ENCODE peak calls at places on chromosomes 3 and 15, in nine cellular contexts. One of them, this sample, is unnamed.
A peak's percentile ranks its signal among the peaks of the same experiment; 100 is the strongest.

GRCh38 chr3:48929358-48930035 is 10.9 kb downstream of the ARIH2 start:
- DNase-seq in mammary epithelial cell: no peak
- DNase-seq in WERI-Rb-1: no peak
- DNase-seq in astrocyte of the cerebellum: no peak
- DNase-seq in dorsolateral prefrontal cortex: no peak
- DNase-seq in AG04450: no peak
- DNase-seq in esophagus squamous epithelium: no peak
- DNase-seq in breast epithelium: no peak
- DNase-seq in A549: no peak
- DNase-seq in this sample: no peak

GRCh38 chr15:69009353-69009752 is 5.1 kb upstream of the NOX5 start:
- DNase-seq in breast epithelium: no peak
- DNase-seq in A549: no peak
- DNase-seq in dorsolateral prefrontal cortex: no peak
- DNase-seq in AG04450: no peak
- DNase-seq in astrocyte of the cerebellum: no peak
- DNase-seq in WERI-Rb-1: no peak
- DNase-seq in esophagus squamous epithelium: no peak
- DNase-seq in mammary epithelial cell: no peak
- DNase-seq in this sample: no peak

GRCh38 chr3:18732474-18732873 is 307.3 kb upstream of the SATB1 start:
- DNase-seq in astrocyte of the cerebellum: peak; percentile 4
- DNase-seq in A549: no peak
- DNase-seq in WERI-Rb-1: no peak
- DNase-seq in esophagus squamous epithelium: no peak
- DNase-seq in AG04450: no peak
- DNase-seq in breast epithelium: no peak
- DNase-seq in mammary epithelial cell: peak; percentile 1
- DNase-seq in dorsolateral prefrontal cortex: no peak
- DNase-seq in this sample: no peak

GRCh38 chr15:35256141-35256540 is 171.0 kb upstream of the NANOGP8 start:
- DNase-seq in astrocyte of the cerebellum: no peak
- DNase-seq in WERI-Rb-1: no peak
- DNase-seq in dorsolateral prefrontal cortex: no peak
- DNase-seq in mammary epithelial cell: no peak
- DNase-seq in breast epithelium: no peak
- DNase-seq in A549: no peak
- DNase-seq in AG04450: no peak
- DNase-seq in esophagus squamous epithelium: no peak
- DNase-seq in this sample: no peak

GRCh38 chr3:194871143-194871863 is 185.6 kb downstream of the FAM43A start:
- DNase-seq in mammary epithelial cell: peak; percentile 88
- DNase-seq in AG04450: peak; percentile 69
- DNase-seq in astrocyte of the cerebellum: peak; percentile 39
- DNase-seq in breast epithelium: peak; percentile 58
- DNase-seq in A549: peak; percentile 61
- DNase-seq in dorsolateral prefrontal cortex: no peak
- DNase-seq in esophagus squamous epithelium: no peak
- DNase-seq in WERI-Rb-1: peak; percentile 93
- DNase-seq in this sample: peak; percentile 98

GRCh38 chr15:22949074-22949547 is 31.1 kb downstream of the CYFIP1 start:
- DNase-seq in WERI-Rb-1: no peak
- DNase-seq in mammary epithelial cell: peak; percentile 80
- DNase-seq in esophagus squamous epithelium: no peak
- DNase-seq in AG04450: no peak
- DNase-seq in breast epithelium: peak; percentile 71
- DNase-seq in dorsolateral prefrontal cortex: no peak
- DNase-seq in A549: no peak
- DNase-seq in astrocyte of the cerebellum: no peak
- DNase-seq in this sample: peak; percentile 21

GRCh38 chr3:41881233-41881821 is 80.6 kb downstream of the ULK4 start:
- DNase-seq in esophagus squamous epithelium: no peak
- DNase-seq in WERI-Rb-1: no peak
- DNase-seq in breast epithelium: no peak
- DNase-seq in mammary epithelial cell: peak; percentile 29
- DNase-seq in astrocyte of the cerebellum: peak; percentile 29
- DNase-seq in A549: no peak
- DNase-seq in AG04450: no peak
- DNase-seq in dorsolateral prefrontal cortex: no peak
- DNase-seq in this sample: peak; percentile 10

GRCh38 chr3:115680802-115681345 is 57.6 kb downstream of the GAP43 start:
- DNase-seq in astrocyte of the cerebellum: peak; percentile 72
- DNase-seq in A549: no peak
- DNase-seq in esophagus squamous epithelium: no peak
- DNase-seq in dorsolateral prefrontal cortex: no peak
- DNase-seq in breast epithelium: no peak
- DNase-seq in mammary epithelial cell: no peak
- DNase-seq in WERI-Rb-1: no peak
- DNase-seq in AG04450: no peak
- DNase-seq in this sample: peak; percentile 53

GRCh38 chr15:69577397-69577796 is 124.8 kb downstream of the RPLP1 start:
- DNase-seq in WERI-Rb-1: no peak
- DNase-seq in mammary epithelial cell: no peak
- DNase-seq in esophagus squamous epithelium: no peak
- DNase-seq in dorsolateral prefrontal cortex: no peak
- DNase-seq in AG04450: no peak
- DNase-seq in breast epithelium: no peak
- DNase-seq in A549: no peak
- DNase-seq in astrocyte of the cerebellum: no peak
- DNase-seq in this sample: no peak

GRCh38 chr15:78810377-78811123 is 714 bp downstream of the ADAMTS7 start:
- DNase-seq in WERI-Rb-1: peak; percentile 40
- DNase-seq in AG04450: no peak
- DNase-seq in dorsolateral prefrontal cortex: no peak
- DNase-seq in A549: peak; percentile 79
- DNase-seq in esophagus squamous epithelium: no peak
- DNase-seq in astrocyte of the cerebellum: no peak
- DNase-seq in mammary epithelial cell: peak; percentile 32
- DNase-seq in breast epithelium: no peak
- DNase-seq in this sample: no peak

GRCh38 chr15:74178326-74179100 is 5.0 kb downstream of the ISLR start:
- DNase-seq in breast epithelium: no peak
- DNase-seq in WERI-Rb-1: no peak
- DNase-seq in A549: no peak
- DNase-seq in mammary epithelial cell: no peak
- DNase-seq in esophagus squamous epithelium: no peak
- DNase-seq in AG04450: no peak
- DNase-seq in astrocyte of the cerebellum: no peak
- DNase-seq in dorsolateral prefrontal cortex: no peak
- DNase-seq in this sample: no peak

GRCh38 chr15:74174966-74175270 is 1.4 kb downstream of the ISLR start:
- DNase-seq in breast epithelium: peak; percentile 13
- DNase-seq in AG04450: no peak
- DNase-seq in A549: no peak
- DNase-seq in dorsolateral prefrontal cortex: no peak
- DNase-seq in WERI-Rb-1: no peak
- DNase-seq in astrocyte of the cerebellum: no peak
- DNase-seq in mammary epithelial cell: no peak
- DNase-seq in esophagus squamous epithelium: no peak
- DNase-seq in this sample: no peak

GRCh38 chr15:74175271-74176191 is 2.0 kb downstream of the ISLR start:
- DNase-seq in breast epithelium: peak; percentile 15
- DNase-seq in esophagus squamous epithelium: no peak
- DNase-seq in A549: no peak
- DNase-seq in mammary epithelial cell: no peak
- DNase-seq in astrocyte of the cerebellum: no peak
- DNase-seq in dorsolateral prefrontal cortex: no peak
- DNase-seq in AG04450: no peak
- DNase-seq in WERI-Rb-1: no peak
- DNase-seq in this sample: no peak

GRCh38 chr15:74174216-74174965 is 881 bp downstream of the ISLR start:
- DNase-seq in WERI-Rb-1: no peak
- DNase-seq in mammary epithelial cell: no peak
- DNase-seq in breast epithelium: peak; percentile 35
- DNase-seq in dorsolateral prefrontal cortex: no peak
- DNase-seq in A549: no peak
- DNase-seq in AG04450: no peak
- DNase-seq in astrocyte of the cerebellum: no peak
- DNase-seq in esophagus squamous epithelium: no peak
- DNase-seq in this sample: no peak

DNA sequence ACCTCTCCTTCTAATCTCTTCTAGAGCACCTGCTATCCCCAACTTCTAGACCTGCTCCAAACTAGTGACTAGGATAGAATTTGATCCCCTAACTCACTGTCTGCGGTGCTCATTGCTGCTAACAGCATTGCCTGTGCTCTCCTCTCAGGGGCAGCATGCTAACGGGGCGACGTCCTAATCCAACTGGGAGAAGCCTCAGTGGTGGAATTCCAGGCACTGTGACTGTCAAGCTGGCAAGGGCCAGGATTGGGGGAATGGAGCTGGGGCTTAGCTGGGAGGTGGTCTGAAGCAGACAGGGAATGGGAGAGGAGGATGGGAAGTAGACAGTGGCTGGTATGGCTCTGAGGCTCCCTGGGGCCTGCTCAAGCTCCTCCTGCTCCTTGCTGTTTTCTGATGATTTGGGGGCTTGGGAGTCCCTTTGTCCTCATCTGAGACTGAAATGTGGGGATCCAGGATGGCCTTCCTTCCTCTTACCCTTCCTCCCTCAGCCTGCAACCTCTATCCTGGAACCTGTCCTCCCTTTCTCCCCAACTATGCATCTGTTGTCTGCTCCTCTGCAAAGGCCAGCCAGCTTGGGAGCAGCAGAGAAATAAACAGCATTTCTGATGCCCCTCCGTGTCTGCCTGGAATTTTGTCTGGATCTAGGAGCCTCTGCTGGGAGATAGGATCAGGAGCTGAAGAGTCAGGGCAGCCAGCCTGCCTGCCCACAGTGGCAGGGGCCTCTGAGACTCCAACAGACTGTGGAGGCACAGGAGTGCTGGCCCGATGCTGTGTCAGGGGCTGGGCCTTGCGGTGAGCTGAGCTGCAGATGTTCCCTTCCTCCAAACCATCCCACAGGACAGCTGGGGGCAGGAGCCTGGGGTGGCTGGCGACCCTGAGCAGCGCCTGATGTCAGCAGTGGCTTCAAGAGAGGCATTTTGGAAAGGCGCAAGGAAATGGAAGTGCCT is 3.0 kb downstream of the ISLR start:
- DNase-seq in mammary epithelial cell: no peak
- DNase-seq in A549: no peak
- DNase-seq in AG04450: no peak
- DNase-seq in esophagus squamous epithelium: no peak
- DNase-seq in WERI-Rb-1: peak; percentile 60
- DNase-seq in breast epithelium: peak; percentile 15
- DNase-seq in astrocyte of the cerebellum: no peak
- DNase-seq in dorsolateral prefrontal cortex: no peak
- DNase-seq in this sample: no peak
- H3K4me3 ChIP-seq in mammary epithelial cell: no peak overlapping the region
- H3K4me3 ChIP-seq in A549: no peak overlapping the region
- H3K4me3 ChIP-seq in AG04450: no peak overlapping the region
- H3K4me3 ChIP-seq in esophagus squamous epithelium: no peak overlapping the region
- H3K4me3 ChIP-seq in WERI-Rb-1: no peak overlapping the region
- H3K4me3 ChIP-seq in breast epithelium: peak overlapping the region; percentile 56
- H3K4me3 ChIP-seq in astrocyte of the cerebellum: no peak overlapping the region
- H3K4me3 ChIP-seq in dorsolateral prefrontal cortex: no peak overlapping the region
- H3K4me3 ChIP-seq in this sample: no peak overlapping the region

GRCh38 chr3:143644370-143645089 is 203.7 kb downstream of the SLC9A9 start:
- DNase-seq in mammary epithelial cell: peak; percentile 64
- DNase-seq in A549: peak; percentile 46
- DNase-seq in dorsolateral prefrontal cortex: peak; percentile 61
- DNase-seq in AG04450: peak; percentile 10
- DNase-seq in WERI-Rb-1: peak; percentile 65
- DNase-seq in astrocyte of the cerebellum: peak; percentile 73
- DNase-seq in breast epithelium: peak; percentile 20
- DNase-seq in esophagus squamous epithelium: no peak
- DNase-seq in this sample: peak; percentile 71
- TF ChIP-seq CTCF in mammary epithelial cell: peak; percentile 51
- TF ChIP-seq CTCF in A549: peak; percentile 52
- TF ChIP-seq CTCF in dorsolateral prefrontal cortex: peak; percentile 38
- TF ChIP-seq CTCF in AG04450: peak; percentile 53
- TF ChIP-seq CTCF in WERI-Rb-1: peak; percentile 62
- TF ChIP-seq CTCF in astrocyte of the cerebellum: peak; percentile 64
- TF ChIP-seq CTCF in breast epithelium: peak; percentile 42
- TF ChIP-seq CTCF in esophagus squamous epithelium: peak; percentile 51
- TF ChIP-seq CTCF in this sample: peak; percentile 83

DNA sequence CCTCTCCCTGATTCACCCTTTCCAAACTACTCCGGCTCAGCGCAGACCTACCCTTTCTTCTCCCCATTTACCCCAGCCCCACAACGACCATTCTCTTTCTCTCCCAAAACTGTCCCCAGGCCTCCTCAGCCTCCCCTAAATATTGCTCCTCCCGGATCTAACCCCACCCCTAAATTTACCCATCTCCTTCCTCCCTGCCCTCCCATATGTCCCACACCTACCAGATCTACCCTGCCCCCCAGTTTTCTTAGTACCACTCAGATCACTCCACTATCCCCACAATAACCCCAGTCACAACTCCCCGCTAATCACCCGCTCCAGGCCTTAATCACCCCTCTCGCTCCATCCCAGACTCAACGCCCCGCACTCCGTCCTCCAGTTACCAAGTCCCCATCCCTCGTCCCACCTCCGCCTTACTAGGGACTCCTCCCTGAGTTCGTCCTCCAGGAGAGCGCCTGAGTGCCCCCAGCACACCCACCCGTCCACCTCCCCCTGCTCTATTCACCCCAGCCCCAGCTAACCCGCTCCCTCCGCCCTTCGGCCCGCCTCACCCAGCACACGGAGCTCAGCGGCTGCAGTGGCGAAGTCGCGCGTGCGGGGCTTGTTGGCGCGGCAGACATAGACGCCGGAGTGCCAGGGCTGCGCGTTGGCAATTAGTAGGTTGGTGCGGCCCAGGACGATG is 18.6 kb upstream of the IGDCC3 start:
- DNase-seq in WERI-Rb-1: no peak
- DNase-seq in astrocyte of the cerebellum: no peak
- DNase-seq in A549: no peak
- DNase-seq in mammary epithelial cell: no peak
- DNase-seq in esophagus squamous epithelium: no peak
- DNase-seq in AG04450: no peak
- DNase-seq in dorsolateral prefrontal cortex: no peak
- DNase-seq in breast epithelium: no peak
- DNase-seq in this sample: no peak
- H3K4me3 ChIP-seq in WERI-Rb-1: no peak overlapping the region
- H3K4me3 ChIP-seq in astrocyte of the cerebellum: no peak overlapping the region
- H3K4me3 ChIP-seq in A549: no peak overlapping the region
- H3K4me3 ChIP-seq in mammary epithelial cell: no peak overlapping the region
- H3K4me3 ChIP-seq in esophagus squamous epithelium: no peak overlapping the region
- H3K4me3 ChIP-seq in AG04450: no peak overlapping the region
- H3K4me3 ChIP-seq in dorsolateral prefrontal cortex: no peak overlapping the region
- H3K4me3 ChIP-seq in breast epithelium: no peak overlapping the region
- H3K4me3 ChIP-seq in this sample: no peak overlapping the region

DNA sequence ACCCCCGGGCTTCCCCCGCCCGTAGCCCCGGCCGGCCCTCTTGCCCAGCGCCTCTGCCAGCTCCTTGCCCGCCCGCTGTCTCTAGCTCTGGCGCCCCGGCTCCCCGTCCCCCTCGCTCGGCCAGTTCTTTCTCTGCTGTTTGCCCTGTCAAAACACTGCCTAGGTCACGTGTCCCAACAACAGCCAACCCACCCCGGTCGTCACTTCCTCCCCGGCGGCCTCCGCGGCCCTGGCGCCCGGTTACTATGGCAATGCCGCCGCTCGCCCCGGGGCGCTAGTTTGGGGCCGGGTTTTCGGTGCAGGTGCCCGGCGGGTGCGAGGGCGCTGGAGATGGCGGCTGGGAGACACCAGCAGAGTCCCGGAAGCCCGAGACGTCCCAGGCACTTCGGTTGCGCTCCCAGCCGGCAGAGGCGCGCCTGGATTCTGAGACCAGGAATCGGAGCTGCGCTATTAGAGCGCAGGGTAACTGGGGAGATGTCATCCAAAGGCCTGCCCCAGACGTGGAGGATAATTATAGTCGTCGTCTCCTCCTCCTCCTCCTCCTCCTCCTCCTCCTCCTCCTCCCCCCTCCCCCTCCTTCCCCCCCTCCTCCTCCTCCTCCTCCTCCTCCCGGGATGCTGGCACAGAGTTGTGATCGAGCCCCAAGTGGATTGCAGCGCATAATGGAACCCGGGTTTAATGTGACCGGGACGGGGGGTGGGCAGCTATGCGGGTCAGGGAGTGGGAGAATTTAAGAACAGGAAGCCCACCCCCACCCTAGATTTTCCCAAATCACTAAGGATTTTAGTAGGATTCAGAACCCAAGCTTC is at the start of gene ATOSA:
- DNase-seq in mammary epithelial cell: peak; percentile 88
- DNase-seq in A549: peak; percentile 90
- DNase-seq in esophagus squamous epithelium: peak; percentile 71
- DNase-seq in dorsolateral prefrontal cortex: peak; percentile 97
- DNase-seq in astrocyte of the cerebellum: peak; percentile 62
- DNase-seq in AG04450: peak; percentile 42
- DNase-seq in WERI-Rb-1: peak; percentile 90
- DNase-seq in breast epithelium: peak; percentile 90
- DNase-seq in this sample: peak; percentile 84
- TF ChIP-seq CTCF in mammary epithelial cell: no peak
- TF ChIP-seq CTCF in A549: no peak
- TF ChIP-seq CTCF in esophagus squamous epithelium: peak; percentile 13
- TF ChIP-seq CTCF in dorsolateral prefrontal cortex: peak; percentile 11
- TF ChIP-seq CTCF in astrocyte of the cerebellum: peak; percentile 22
- TF ChIP-seq CTCF in AG04450: peak; percentile 10
- TF ChIP-seq CTCF in WERI-Rb-1: no peak
- TF ChIP-seq CTCF in breast epithelium: no peak
- TF ChIP-seq CTCF in this sample: peak; percentile 20

This sample was measured in LNCaP clone FGC.